ENCODE peak calls at places on chromosomes 6 and 20, in nine cellular contexts. C, V, X, D, H, Q, I, N and B are unnamed samples.

GRCh38 chr6:113854531-113855499 is 2.3 kb upstream of the MARCKS start:
- DNase-seq in C (peak; percentile 88), V (peak; percentile 94), X (peak; percentile 87), D (peak; percentile 90), H (no peak), Q (no peak), I (peak; percentile 95), N (peak; percentile 87), B (peak; percentile 95)

GRCh38 chr6:32405656-32406055 is 1.3 kb downstream of the BTNL2 start:
- DNase-seq in C (no peak), V (no peak), X (no peak), D (no peak), H (no peak), Q (no peak), I (no peak), N (no peak), B (no peak)

GRCh38 chr6:37276916-37277509 is 19.1 kb upstream of the TMEM217 start:
- DNase-seq in C (no peak), V (no peak), X (no peak), D (no peak), H (no peak), Q (no peak), I (no peak), N (no peak), B (no peak)

GRCh38 chr6:87164004-87164403 is 8.6 kb downstream of the ZNF292 start:
- DNase-seq in C (no peak), V (no peak), X (no peak), D (no peak), H (no peak), Q (no peak), I (no peak), N (no peak), B (peak; percentile 9)

GRCh38 chr6:127366281-127367022 is 23.0 kb upstream of the ECHDC1 start:
- DNase-seq in C (no peak), V (peak; percentile 26), X (no peak), D (peak; percentile 47), H (no peak), Q (no peak), I (no peak), N (no peak), B (peak; percentile 94)

GRCh38 chr6:3885262-3886036 is 36.3 kb downstream of the FAM50B start:
- DNase-seq in C (no peak), V (no peak), X (no peak), D (peak; percentile 44), H (no peak), Q (no peak), I (peak; percentile 80), N (peak; percentile 71), B (no peak)

GRCh38 chr20:53555081-53555480 is 38.6 kb downstream of the ZNF217 start:
- DNase-seq in C (no peak), V (no peak), X (no peak), D (no peak), H (no peak), Q (no peak), I (no peak), N (no peak), B (no peak)

GRCh38 chr20:58393299-58393698 is 4.3 kb downstream of the VAPB start:
- DNase-seq in C (no peak), V (no peak), X (no peak), D (no peak), H (no peak), Q (no peak), I (no peak), N (no peak), B (no peak)

GRCh38 chr6:31122803-31123706 is 2.8 kb upstream of the CDSN start:
- DNase-seq in C (peak; percentile 90), V (peak; percentile 32), X (peak; percentile 93), D (no peak), H (no peak), Q (no peak), I (no peak), N (peak; percentile 72), B (peak; percentile 98)

GRCh38 chr6:99350573-99350972 is 1.1 kb upstream of the FAXC start:
- DNase-seq in C (peak; percentile 33), V (peak; percentile 20), X (no peak), D (peak; percentile 55), H (no peak), Q (no peak), I (peak; percentile 27), N (peak; percentile 75), B (peak; percentile 65)

GRCh38 chr20:2238601-2239000 is 57.2 kb upstream of the TGM3 start:
- DNase-seq in C (no peak), V (no peak), X (no peak), D (no peak), H (no peak), Q (no peak), I (no peak), N (no peak), B (no peak)

GRCh38 chr6:43838276-43839036 is 68.4 kb downstream of the VEGFA start:
- DNase-seq in C (peak; percentile 57), V (peak; percentile 89), X (no peak), D (peak; percentile 78), H (no peak), Q (peak; percentile 22), I (peak; percentile 64), N (peak; percentile 69), B (peak; percentile 86)

GRCh38 chr6:99520855-99521556 is 5.8 kb upstream of the USP45 start:
- DNase-seq in C (peak; percentile 83), V (peak; percentile 91), X (peak; percentile 93), D (peak; percentile 93), H (peak; percentile 38), Q (peak; percentile 82), I (peak; percentile 71), N (peak; percentile 90), B (peak; percentile 96)

GRCh38 chr6:124294572-124294971 is 490.9 kb downstream of the NKAIN2 start:
- DNase-seq in C (no peak), V (no peak), X (no peak), D (no peak), H (no peak), Q (no peak), I (no peak), N (no peak), B (no peak)

GRCh38 chr6:79613912-79614311 is 17.2 kb upstream of the SH3BGRL2 start:
- DNase-seq in C (no peak), V (no peak), X (no peak), D (no peak), H (no peak), Q (no peak), I (no peak), N (no peak), B (no peak)

GRCh38 chr6:16275230-16275574 is 36.8 kb downstream of the GMPR start:
- DNase-seq in C (peak; percentile 47), V (no peak), X (no peak), D (no peak), H (no peak), Q (no peak), I (no peak), N (peak; percentile 77), B (no peak)

GRCh38 chr20:31605902-31606677 is 1.0 kb downstream of the ID1 start:
- DNase-seq in C (no peak), V (peak; percentile 86), X (peak; percentile 79), D (peak; percentile 65), H (no peak), Q (no peak), I (peak; percentile 33), N (no peak), B (peak; percentile 87)

GRCh38 chr20:58711266-58712051 is 18.9 kb downstream of the NPEPL1 start:
- DNase-seq in C (peak; percentile 10), V (peak; percentile 38), X (peak; percentile 53), D (no peak), H (no peak), Q (no peak), I (no peak), N (peak; percentile 1), B (peak; percentile 78)

GRCh38 chr6:33433560-33434191 is 13.8 kb downstream of the SYNGAP1 start:
- DNase-seq in C (no peak), V (peak; percentile 85), X (no peak), D (peak; percentile 64), H (no peak), Q (no peak), I (no peak), N (no peak), B (no peak)
- H3K4me3 ChIP-seq in C (no peak overlapping the region), V (no peak overlapping the region), X (no peak overlapping the region), D (peak overlapping the region; percentile 64), H (no peak overlapping the region), Q (no peak overlapping the region), I (no peak overlapping the region), N (no peak overlapping the region), B (no peak overlapping the region)

GRCh38 chr20:34976286-34976685 is 20.6 kb downstream of the MYH7B start:
- DNase-seq in C (no peak), V (no peak), X (no peak), D (no peak), H (no peak), Q (no peak), I (no peak), N (no peak), B (peak; percentile 39)
- H3K4me3 ChIP-seq in C (no peak overlapping the region), V (no peak overlapping the region), X (no peak overlapping the region), D (no peak overlapping the region), H (no peak overlapping the region), Q (no peak overlapping the region), I (no peak overlapping the region), N (no peak overlapping the region), B (no peak overlapping the region)

GRCh38 chr6:77474973-77475372 is 11.7 kb upstream of the HTR1B start:
- DNase-seq in C (no peak), V (no peak), X (no peak), D (no peak), H (no peak), Q (no peak), I (no peak), N (no peak), B (no peak)

GRCh38 chr6:77470983-77471382 is 7.7 kb upstream of the HTR1B start:
- DNase-seq in C (no peak), V (no peak), X (no peak), D (no peak), H (no peak), Q (no peak), I (no peak), N (no peak), B (peak; percentile 72)

GRCh38 chr6:77468939-77469338 is 5.6 kb upstream of the HTR1B start:
- DNase-seq in C (no peak), V (no peak), X (no peak), D (no peak), H (no peak), Q (no peak), I (no peak), N (no peak), B (no peak)

GRCh38 chr6:77474286-77474956 is 11.1 kb upstream of the HTR1B start:
- DNase-seq in C (no peak), V (no peak), X (no peak), D (no peak), H (no peak), Q (no peak), I (no peak), N (no peak), B (peak; percentile 52)
- H3K4me3 ChIP-seq in C (no peak overlapping the region), V (no peak overlapping the region), X (no peak overlapping the region), D (no peak overlapping the region), H (no peak overlapping the region), Q (no peak overlapping the region), I (no peak overlapping the region), N (no peak overlapping the region), B (no peak overlapping the region)

DNA sequence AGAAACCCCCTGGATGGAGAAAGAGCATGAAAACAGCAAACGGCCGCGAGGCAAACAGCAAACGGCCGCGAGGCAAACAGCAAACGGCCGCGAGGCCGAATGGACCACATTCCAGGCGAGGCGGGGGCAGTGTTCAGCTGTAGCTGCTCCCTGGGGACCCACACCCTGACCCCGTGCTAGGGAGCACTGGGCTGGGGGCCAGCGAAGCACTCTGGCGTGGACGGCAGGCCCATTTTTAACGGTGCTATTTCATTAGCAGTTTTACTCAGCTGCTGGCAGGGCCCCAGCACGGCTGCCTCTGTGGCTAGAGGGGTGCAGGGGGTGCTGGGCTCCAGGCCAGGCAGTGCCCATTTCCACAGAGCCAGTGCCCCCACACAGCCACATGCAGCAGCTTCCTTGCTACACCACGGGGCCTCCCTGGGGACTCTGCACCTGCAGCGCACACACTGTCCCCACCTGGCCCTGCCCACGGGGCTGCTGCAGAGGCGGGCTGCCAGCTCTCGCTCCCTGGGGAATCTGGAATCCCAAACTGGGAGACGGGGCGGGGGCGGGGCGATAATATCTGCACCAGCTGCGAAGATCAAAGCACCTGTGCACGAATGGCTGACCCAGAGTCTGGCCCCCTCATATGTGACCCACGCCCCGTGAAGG is 35.6 kb upstream of the SLCO4A1 start:
- DNase-seq in C (peak; percentile 67), V (no peak), X (no peak), D (peak; percentile 77), H (no peak), Q (no peak), I (no peak), N (peak; percentile 66), B (no peak)
- H3K4me3 ChIP-seq in C (no peak overlapping the region), V (no peak overlapping the region), X (no peak overlapping the region), D (peak overlapping the region; percentile 1), H (no peak overlapping the region), Q (no peak overlapping the region), I (no peak overlapping the region), N (no peak overlapping the region), B (no peak overlapping the region)